ENCODE peak calls at places on chromosomes 13 and 19, in ten cellular contexts. H is psoas muscle; F is GM23248; W is OCI-LY7; T is H1; Y is aorta; R is PC-3; P is ovary; X is fibroblast of lung; E is CD4-positive, alpha-beta memory T cell. U is an unnamed sample.
A peak's percentile ranks its signal among the peaks of the same experiment; 100 is the strongest.

GRCh38 chr13:26529441-26529840 is 28.0 kb upstream of the WASF3 start:
- DNase-seq in T (peak; percentile 43), R (peak; percentile 60), X (peak; percentile 74), P (peak; percentile 45), W (peak; percentile 24), E (no peak), F (peak; percentile 66), H (peak; percentile 31), Y (no peak), U (no peak)

GRCh38 chr13:97228850-97229521 is 6.9 kb downstream of the MBNL2 start:
- DNase-seq in T (no peak), X (no peak), R (no peak), Y (no peak), P (no peak), W (no peak), E (no peak), H (no peak), F (no peak), U (no peak)

GRCh38 chr19:28864024-28864503 is 348.9 kb downstream of the UQCRFS1 start:
- DNase-seq in P (no peak), W (no peak), T (no peak), F (no peak), R (no peak), X (no peak), H (no peak), Y (no peak), E (no peak), U (no peak)

GRCh38 chr19:18321729-18322091 is 1.2 kb downstream of the LSM4 start:
- DNase-seq in Y (no peak), E (no peak), H (no peak), R (no peak), W (peak; percentile 40), X (peak; percentile 36), T (no peak), P (no peak), F (peak; percentile 55), U (no peak)

GRCh38 chr19:29685326-29685725 is 20.1 kb downstream of the PLEKHF1 start:
- DNase-seq in P (no peak), X (peak; percentile 29), E (no peak), W (no peak), H (no peak), Y (peak; percentile 67), F (peak; percentile 78), T (no peak), R (peak; percentile 69), U (no peak)

GRCh38 chr13:73171926-73172325 is 113.1 kb downstream of the KLF5 start:
- DNase-seq in Y (no peak), R (peak; percentile 59), W (no peak), X (peak; percentile 19), H (no peak), P (no peak), F (peak; percentile 31), T (no peak), E (no peak), U (no peak)

GRCh38 chr13:76656056-76656455 is 230.1 kb downstream of the KCTD12 start:
- DNase-seq in R (no peak), X (no peak), Y (no peak), H (no peak), W (no peak), F (no peak), P (no peak), E (no peak), T (no peak), U (no peak)

GRCh38 chr13:66915596-66916185 is 314.4 kb downstream of the PCDH9 start:
- DNase-seq in Y (no peak), R (peak; percentile 24), P (no peak), F (no peak), X (no peak), W (peak; percentile 27), T (no peak), H (no peak), E (no peak), U (no peak)

GRCh38 chr13:23871616-23872220 is 17.5 kb downstream of the MIPEP start:
- DNase-seq in P (no peak), F (peak; percentile 55), T (no peak), Y (no peak), E (no peak), X (peak; percentile 76), R (peak; percentile 58), H (no peak), W (peak; percentile 34), U (no peak)

GRCh38 chr19:48844472-48844871 is 8.2 kb upstream of the HSD17B14 start:
- DNase-seq in X (peak; percentile 68), E (no peak), F (peak; percentile 64), T (no peak), H (no peak), P (no peak), W (no peak), R (peak; percentile 39), Y (no peak), U (no peak)

GRCh38 chr19:51811344-51811743 is 16.4 kb downstream of the FPR3 start:
- DNase-seq in H (peak; percentile 34), R (no peak), P (no peak), T (no peak), F (no peak), Y (no peak), E (no peak), W (no peak), X (no peak), U (peak; percentile 78)

GRCh38 chr13:39874331-39875055 is 219.0 kb downstream of the COG6 start:
- DNase-seq in T (no peak), W (no peak), P (no peak), R (no peak), X (no peak), F (no peak), H (no peak), Y (no peak), E (no peak), U (no peak)

GRCh38 chr13:50153401-50153800 is 138.2 kb downstream of the KCNRG start:
- DNase-seq in F (no peak), R (no peak), T (no peak), X (no peak), P (no peak), Y (no peak), W (peak; percentile 18), E (no peak), H (no peak), U (no peak)

GRCh38 chr19:35295453-35295791 is 3.5 kb downstream of the MAG start:
- DNase-seq in R (no peak), E (no peak), Y (no peak), W (no peak), T (no peak), H (no peak), F (no peak), P (no peak), X (no peak), U (no peak)

GRCh38 chr19:21824679-21825078 is 11.3 kb downstream of the ZNF43 start:
- DNase-seq in P (no peak), F (no peak), T (no peak), E (no peak), X (peak; percentile 9), Y (no peak), R (no peak), H (no peak), W (no peak), U (no peak)
- H3K27ac ChIP-seq in P (no peak overlapping the region), F (no peak overlapping the region), T (no peak overlapping the region), E (no peak overlapping the region), X (no peak overlapping the region), Y (no peak overlapping the region), R (no peak overlapping the region), H (no peak overlapping the region), W (no peak overlapping the region), U (no peak overlapping the region)

DNA sequence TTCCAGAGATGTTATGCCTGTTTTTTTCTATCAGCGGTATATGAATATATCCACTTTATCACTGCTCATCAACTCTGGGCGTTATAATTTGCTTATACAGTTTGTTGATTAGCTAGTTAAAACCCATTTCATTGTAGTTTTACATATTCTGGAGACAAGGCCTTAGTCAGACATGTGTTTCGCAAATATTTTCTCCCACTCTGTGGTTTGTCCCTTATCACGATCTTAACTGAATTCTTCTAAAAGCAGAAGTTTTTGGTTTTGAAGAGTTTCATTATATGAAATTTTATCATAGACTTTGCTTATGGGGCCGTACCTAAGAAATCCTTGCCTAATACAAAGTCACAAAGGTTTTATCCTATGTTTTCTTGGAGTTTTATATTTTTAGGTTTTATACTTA is 84.6 kb downstream of the FRY start:
- DNase-seq in X (no peak), H (no peak), F (no peak), E (no peak), P (no peak), W (no peak), R (no peak), T (no peak), Y (no peak), U (no peak)
- H3K36me3 ChIP-seq in X (no peaks in the 10 kb centered on the region), H (no peaks in the 10 kb centered on the region), F (no peaks in the 10 kb centered on the region), E (no peaks in the 10 kb centered on the region), P (no peaks in the 10 kb centered on the region), W (no peaks in the 10 kb centered on the region), R (no peaks in the 10 kb centered on the region), T (no peaks in the 10 kb centered on the region), Y (no peaks in the 10 kb centered on the region), U (no peaks in the 10 kb centered on the region)

DNA sequence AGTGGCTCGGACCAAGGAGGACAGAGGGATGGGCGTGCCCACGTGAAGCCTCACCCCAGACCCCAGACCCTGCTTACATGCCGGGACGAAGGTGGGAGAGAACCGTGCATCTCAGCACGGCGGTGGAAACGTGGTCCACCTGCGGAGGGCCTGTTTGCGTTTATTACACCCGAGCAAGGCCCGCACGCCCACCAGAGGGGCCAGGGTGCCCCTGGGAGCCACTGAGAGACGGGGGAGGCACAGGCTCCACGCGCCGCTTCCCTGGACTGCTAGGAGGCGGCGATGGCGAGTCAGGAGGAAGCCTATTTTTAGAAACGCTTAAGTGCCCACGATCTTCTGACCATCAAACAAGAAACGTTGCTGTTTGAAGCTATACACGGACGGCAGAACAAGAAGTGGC is 80.7 kb downstream of the ATP11A start:
- DNase-seq in T (no peak), W (no peak), P (no peak), Y (peak; percentile 63), H (peak; percentile 14), F (no peak), E (no peak), R (no peak), X (no peak), U (peak; percentile 72)
- H3K27ac ChIP-seq in T (no peak overlapping the region), W (no peak overlapping the region), P (no peak overlapping the region), Y (no peak overlapping the region), H (no peak overlapping the region), F (no peak overlapping the region), E (no peak overlapping the region), R (no peak overlapping the region), X (no peak overlapping the region), U (peak overlapping the region; percentile 67)

GRCh38 chr19:3450796-3451411 is 29.4 kb downstream of the SMIM24 start:
- DNase-seq in P (peak; percentile 69), T (no peak), X (peak; percentile 100), Y (peak; percentile 94), E (no peak), R (peak; percentile 74), H (peak; percentile 85), W (no peak), F (peak; percentile 99), U (no peak)
- H3K36me3 ChIP-seq in P (no peaks in the 10 kb centered on the region), T (no peaks in the 10 kb centered on the region), X (peaks cover 37% of the 10 kb centered on the region), Y (peaks cover 1% of the 10 kb centered on the region), E (peaks cover 11% of the 10 kb centered on the region), R (peaks cover 5% of the 10 kb centered on the region), H (no peaks in the 10 kb centered on the region), W (no peaks in the 10 kb centered on the region), F (peaks cover 44% of the 10 kb centered on the region), U (no peaks in the 10 kb centered on the region)

GRCh38 chr13:59677430-59677829 is 486.3 kb downstream of the DIAPH3 start:
- DNase-seq in F (no peak), Y (no peak), P (no peak), T (no peak), X (no peak), E (no peak), H (no peak), W (no peak), R (no peak), U (no peak)
- H3K27ac ChIP-seq in F (no peak overlapping the region), Y (no peak overlapping the region), P (no peak overlapping the region), T (no peak overlapping the region), X (no peak overlapping the region), E (no peak overlapping the region), H (no peak overlapping the region), W (no peak overlapping the region), R (no peak overlapping the region), U (no peak overlapping the region)